ENCODE peak calls at places on chromosomes 3 and 15, in nine cellular contexts. One of them, this sample, is unnamed.
A peak's percentile ranks its signal among the peaks of the same experiment; 100 is the strongest.

GRCh38 chr3:148512648-148513047 is 185.1 kb upstream of the AGTR1 start:
- DNase-seq in tibial artery: no peak
- DNase-seq in left ventricle myocardium inferior: no peak
- DNase-seq in LHCN-M2: no peak
- DNase-seq in brain microvascular endothelial cell: no peak
- DNase-seq in GDM1: no peak
- DNase-seq in stimulated activated CD8-positive, alpha-beta memory T cell treated with anti-CD3 and anti-CD28 coated beads, Interleukin-4, amount 100 ng/mL, for 24 hours: no peak
- DNase-seq in non-pigmented ciliary epithelial cell: no peak
- DNase-seq in left ventricle myocardium superior: no peak
- DNase-seq in this sample: no peak

GRCh38 chr3:194107126-194107525 is 28.8 kb upstream of the HES1 start:
- DNase-seq in brain microvascular endothelial cell: no peak
- DNase-seq in left ventricle myocardium superior: no peak
- DNase-seq in left ventricle myocardium inferior: no peak
- DNase-seq in stimulated activated CD8-positive, alpha-beta memory T cell treated with anti-CD3 and anti-CD28 coated beads, Interleukin-4, amount 100 ng/mL, for 24 hours: peak; percentile 12
- DNase-seq in tibial artery: no peak
- DNase-seq in LHCN-M2: no peak
- DNase-seq in non-pigmented ciliary epithelial cell: no peak
- DNase-seq in GDM1: no peak
- DNase-seq in this sample: no peak

GRCh38 chr3:174441588-174442316 is 417.4 kb upstream of the NAALADL2 start:
- DNase-seq in brain microvascular endothelial cell: no peak
- DNase-seq in stimulated activated CD8-positive, alpha-beta memory T cell treated with anti-CD3 and anti-CD28 coated beads, Interleukin-4, amount 100 ng/mL, for 24 hours: no peak
- DNase-seq in LHCN-M2: peak; percentile 35
- DNase-seq in tibial artery: no peak
- DNase-seq in left ventricle myocardium superior: no peak
- DNase-seq in GDM1: no peak
- DNase-seq in left ventricle myocardium inferior: no peak
- DNase-seq in non-pigmented ciliary epithelial cell: no peak
- DNase-seq in this sample: no peak

GRCh38 chr3:169008772-169009358 is 654.6 kb downstream of the MECOM start:
- DNase-seq in GDM1: no peak
- DNase-seq in stimulated activated CD8-positive, alpha-beta memory T cell treated with anti-CD3 and anti-CD28 coated beads, Interleukin-4, amount 100 ng/mL, for 24 hours: no peak
- DNase-seq in brain microvascular endothelial cell: no peak
- DNase-seq in LHCN-M2: no peak
- DNase-seq in non-pigmented ciliary epithelial cell: no peak
- DNase-seq in left ventricle myocardium inferior: no peak
- DNase-seq in tibial artery: no peak
- DNase-seq in left ventricle myocardium superior: no peak
- DNase-seq in this sample: no peak

GRCh38 chr15:53197426-53197839 is 407.3 kb upstream of the ONECUT1 start:
- DNase-seq in stimulated activated CD8-positive, alpha-beta memory T cell treated with anti-CD3 and anti-CD28 coated beads, Interleukin-4, amount 100 ng/mL, for 24 hours: peak; percentile 3
- DNase-seq in left ventricle myocardium superior: peak; percentile 61
- DNase-seq in tibial artery: peak; percentile 23
- DNase-seq in GDM1: no peak
- DNase-seq in left ventricle myocardium inferior: peak; percentile 27
- DNase-seq in brain microvascular endothelial cell: peak; percentile 7
- DNase-seq in LHCN-M2: peak; percentile 20
- DNase-seq in non-pigmented ciliary epithelial cell: no peak
- DNase-seq in this sample: no peak

GRCh38 chr3:149198611-149199010 is 23.0 kb downstream of the CP start:
- DNase-seq in GDM1: no peak
- DNase-seq in left ventricle myocardium inferior: no peak
- DNase-seq in LHCN-M2: no peak
- DNase-seq in brain microvascular endothelial cell: peak; percentile 25
- DNase-seq in tibial artery: no peak
- DNase-seq in stimulated activated CD8-positive, alpha-beta memory T cell treated with anti-CD3 and anti-CD28 coated beads, Interleukin-4, amount 100 ng/mL, for 24 hours: no peak
- DNase-seq in left ventricle myocardium superior: no peak
- DNase-seq in non-pigmented ciliary epithelial cell: peak; percentile 45
- DNase-seq in this sample: no peak

GRCh38 chr15:65326844-65327243 is 22.4 kb downstream of the RNU5B-1 start:
- DNase-seq in non-pigmented ciliary epithelial cell: no peak
- DNase-seq in GDM1: no peak
- DNase-seq in brain microvascular endothelial cell: no peak
- DNase-seq in left ventricle myocardium inferior: no peak
- DNase-seq in tibial artery: no peak
- DNase-seq in left ventricle myocardium superior: no peak
- DNase-seq in stimulated activated CD8-positive, alpha-beta memory T cell treated with anti-CD3 and anti-CD28 coated beads, Interleukin-4, amount 100 ng/mL, for 24 hours: no peak
- DNase-seq in LHCN-M2: no peak
- DNase-seq in this sample: no peak

GRCh38 chr15:51869074-51869425 is 39.6 kb downstream of the TMOD3 start:
- DNase-seq in tibial artery: no peak
- DNase-seq in brain microvascular endothelial cell: peak; percentile 90
- DNase-seq in LHCN-M2: peak; percentile 80
- DNase-seq in left ventricle myocardium superior: no peak
- DNase-seq in left ventricle myocardium inferior: no peak
- DNase-seq in non-pigmented ciliary epithelial cell: no peak
- DNase-seq in stimulated activated CD8-positive, alpha-beta memory T cell treated with anti-CD3 and anti-CD28 coated beads, Interleukin-4, amount 100 ng/mL, for 24 hours: no peak
- DNase-seq in GDM1: no peak
- DNase-seq in this sample: no peak

GRCh38 chr15:41128174-41128902 is 12.3 kb upstream of the INO80 start:
- DNase-seq in left ventricle myocardium inferior: no peak
- DNase-seq in non-pigmented ciliary epithelial cell: no peak
- DNase-seq in tibial artery: no peak
- DNase-seq in stimulated activated CD8-positive, alpha-beta memory T cell treated with anti-CD3 and anti-CD28 coated beads, Interleukin-4, amount 100 ng/mL, for 24 hours: no peak
- DNase-seq in left ventricle myocardium superior: no peak
- DNase-seq in brain microvascular endothelial cell: no peak
- DNase-seq in LHCN-M2: no peak
- DNase-seq in GDM1: no peak
- DNase-seq in this sample: no peak